ENCODE peak calls at places on chromosomes 5 and 9, in six cellular contexts. One of them, this sample, is unnamed.

GRCh38 chr9:94126844-94127243 is 42.6 kb downstream of the PTPDC1 start:
- DNase-seq in IMR-90: no peak
- DNase-seq in lung: no peak
- DNase-seq in gastrocnemius medialis: no peak
- DNase-seq in tibial artery: no peak
- DNase-seq in mammary epithelial cell: no peak
- DNase-seq in this sample: no peak

GRCh38 chr5:11258001-11258400 is 497.0 kb upstream of the DAP start:
- DNase-seq in IMR-90: no peak
- DNase-seq in lung: no peak
- DNase-seq in gastrocnemius medialis: no peak
- DNase-seq in tibial artery: no peak
- DNase-seq in mammary epithelial cell: no peak
- DNase-seq in this sample: no peak

GRCh38 chr5:122162100-122162499 is 32.8 kb downstream of the ZNF474 start:
- DNase-seq in IMR-90: peak; percentile 47
- DNase-seq in lung: no peak
- DNase-seq in gastrocnemius medialis: no peak
- DNase-seq in tibial artery: no peak
- DNase-seq in mammary epithelial cell: no peak
- DNase-seq in this sample: no peak

GRCh38 chr9:8576741-8577140 is 777.2 kb upstream of the DMAC1 start:
- DNase-seq in IMR-90: no peak
- DNase-seq in lung: no peak
- DNase-seq in gastrocnemius medialis: no peak
- DNase-seq in tibial artery: no peak
- DNase-seq in mammary epithelial cell: no peak
- DNase-seq in this sample: no peak

GRCh38 chr5:5522336-5522735 is 99.9 kb downstream of the ICE1 start:
- DNase-seq in IMR-90: no peak
- DNase-seq in lung: no peak
- DNase-seq in gastrocnemius medialis: no peak
- DNase-seq in tibial artery: no peak
- DNase-seq in mammary epithelial cell: no peak
- DNase-seq in this sample: no peak

GRCh38 chr5:44506561-44506960 is 117.3 kb upstream of the FGF10 start:
- DNase-seq in IMR-90: no peak
- DNase-seq in lung: no peak
- DNase-seq in gastrocnemius medialis: no peak
- DNase-seq in tibial artery: no peak
- DNase-seq in mammary epithelial cell: no peak
- DNase-seq in this sample: no peak

GRCh38 chr9:124284940-124285441 is 27.2 kb downstream of the NEK6 start:
- DNase-seq in IMR-90: peak; percentile 50
- DNase-seq in lung: no peak
- DNase-seq in gastrocnemius medialis: peak; percentile 35
- DNase-seq in tibial artery: peak; percentile 90
- DNase-seq in mammary epithelial cell: no peak
- DNase-seq in this sample: no peak

GRCh38 chr5:7742241-7742656 is 108.7 kb downstream of the CFAP90 start:
- DNase-seq in IMR-90: no peak
- DNase-seq in lung: no peak
- DNase-seq in gastrocnemius medialis: no peak
- DNase-seq in tibial artery: no peak
- DNase-seq in mammary epithelial cell: peak; percentile 69
- DNase-seq in this sample: no peak

GRCh38 chr5:179870952-179871351 is 12.3 kb upstream of the MRNIP start:
- DNase-seq in IMR-90: no peak
- DNase-seq in lung: no peak
- DNase-seq in gastrocnemius medialis: no peak
- DNase-seq in tibial artery: no peak
- DNase-seq in mammary epithelial cell: no peak
- DNase-seq in this sample: no peak

GRCh38 chr9:132857601-132858342 is 20.3 kb downstream of the AK8 start:
- DNase-seq in IMR-90: peak; percentile 31
- DNase-seq in lung: no peak
- DNase-seq in gastrocnemius medialis: no peak
- DNase-seq in tibial artery: no peak
- DNase-seq in mammary epithelial cell: no peak
- DNase-seq in this sample: no peak

GRCh38 chr5:15932066-15932465 is 247.5 kb downstream of the MARCHF11 start:
- DNase-seq in IMR-90: no peak
- DNase-seq in lung: no peak
- DNase-seq in gastrocnemius medialis: no peak
- DNase-seq in tibial artery: no peak
- DNase-seq in mammary epithelial cell: no peak
- DNase-seq in this sample: no peak

GRCh38 chr9:89025538-89025937 is 34.3 kb downstream of the S1PR3 start:
- DNase-seq in IMR-90: no peak
- DNase-seq in lung: no peak
- DNase-seq in gastrocnemius medialis: no peak
- DNase-seq in tibial artery: no peak
- DNase-seq in mammary epithelial cell: no peak
- DNase-seq in this sample: no peak

GRCh38 chr5:171681667-171682066 is 104.0 kb upstream of the SMIM23 start:
- DNase-seq in IMR-90: peak; percentile 26
- DNase-seq in lung: no peak
- DNase-seq in gastrocnemius medialis: no peak
- DNase-seq in tibial artery: no peak
- DNase-seq in mammary epithelial cell: peak; percentile 29
- DNase-seq in this sample: no peak

GRCh38 chr9:7656648-7657047 is 142.9 kb downstream of the DMAC1 start:
- DNase-seq in IMR-90: peak; percentile 3
- DNase-seq in lung: no peak
- DNase-seq in gastrocnemius medialis: no peak
- DNase-seq in tibial artery: no peak
- DNase-seq in mammary epithelial cell: peak; percentile 12
- DNase-seq in this sample: no peak

GRCh38 chr9:36793277-36793676 is 220.6 kb downstream of the MELK start:
- DNase-seq in IMR-90: no peak
- DNase-seq in lung: no peak
- DNase-seq in gastrocnemius medialis: no peak
- DNase-seq in tibial artery: no peak
- DNase-seq in mammary epithelial cell: no peak
- DNase-seq in this sample: no peak

GRCh38 chr5:156147251-156147947 is 179.6 kb upstream of the SGCD start:
- DNase-seq in IMR-90: peak; percentile 87
- DNase-seq in lung: no peak
- DNase-seq in gastrocnemius medialis: no peak
- DNase-seq in tibial artery: no peak
- DNase-seq in mammary epithelial cell: no peak
- DNase-seq in this sample: no peak

GRCh38 chr5:72166070-72166979 is 59.0 kb downstream of the MAP1B start:
- DNase-seq in IMR-90: peak; percentile 51
- DNase-seq in lung: no peak
- DNase-seq in gastrocnemius medialis: no peak
- DNase-seq in tibial artery: no peak
- DNase-seq in mammary epithelial cell: peak; percentile 83
- DNase-seq in this sample: no peak

GRCh38 chr9:37911271-37911681 is 7.3 kb upstream of the SLC25A51 start:
- DNase-seq in IMR-90: peak; percentile 41
- DNase-seq in lung: no peak
- DNase-seq in gastrocnemius medialis: no peak
- DNase-seq in tibial artery: peak; percentile 33
- DNase-seq in mammary epithelial cell: no peak
- DNase-seq in this sample: no peak

GRCh38 chr5:130168211-130168610 is 263.9 kb downstream of the CHSY3 start:
- DNase-seq in IMR-90: no peak
- DNase-seq in lung: no peak
- DNase-seq in gastrocnemius medialis: no peak
- DNase-seq in tibial artery: no peak
- DNase-seq in mammary epithelial cell: no peak
- DNase-seq in this sample: no peak

GRCh38 chr5:76319673-76320072 is 83.4 kb upstream of the IQGAP2 start:
- DNase-seq in IMR-90: no peak
- DNase-seq in lung: no peak
- DNase-seq in gastrocnemius medialis: no peak
- DNase-seq in tibial artery: no peak
- DNase-seq in mammary epithelial cell: no peak
- DNase-seq in this sample: no peak

GRCh38 chr5:62720036-62720441 is 141.4 kb downstream of the LRRC70 start:
- DNase-seq in IMR-90: peak; percentile 21
- DNase-seq in lung: peak; percentile 41
- DNase-seq in gastrocnemius medialis: no peak
- DNase-seq in tibial artery: no peak
- DNase-seq in mammary epithelial cell: peak; percentile 45
- DNase-seq in this sample: no peak

GRCh38 chr9:93112864-93113389 is 16.9 kb downstream of the CARD19 start:
- DNase-seq in IMR-90: no peak
- DNase-seq in lung: no peak
- DNase-seq in gastrocnemius medialis: peak; percentile 11
- DNase-seq in tibial artery: peak; percentile 64
- DNase-seq in mammary epithelial cell: no peak
- DNase-seq in this sample: no peak

GRCh38 chr9:93112116-93112863 is 16.3 kb downstream of the CARD19 start:
- DNase-seq in IMR-90: no peak
- DNase-seq in lung: no peak
- DNase-seq in gastrocnemius medialis: peak; percentile 10
- DNase-seq in tibial artery: peak; percentile 65
- DNase-seq in mammary epithelial cell: no peak
- DNase-seq in this sample: no peak

GRCh38 chr9:93110400-93110855 is 14.4 kb downstream of the CARD19 start:
- DNase-seq in IMR-90: no peak
- DNase-seq in lung: no peak
- DNase-seq in gastrocnemius medialis: peak; percentile 14
- DNase-seq in tibial artery: peak; percentile 62
- DNase-seq in mammary epithelial cell: no peak
- DNase-seq in this sample: no peak

GRCh38 chr9:93111001-93111370 is 15.0 kb downstream of the CARD19 start:
- DNase-seq in IMR-90: no peak
- DNase-seq in lung: no peak
- DNase-seq in gastrocnemius medialis: no peak
- DNase-seq in tibial artery: peak; percentile 65
- DNase-seq in mammary epithelial cell: no peak
- DNase-seq in this sample: no peak

GRCh38 chr9:93111371-93112115 is 15.5 kb downstream of the CARD19 start:
- DNase-seq in IMR-90: peak; percentile 48
- DNase-seq in lung: no peak
- DNase-seq in gastrocnemius medialis: peak; percentile 8
- DNase-seq in tibial artery: peak; percentile 60
- DNase-seq in mammary epithelial cell: peak; percentile 92
- DNase-seq in this sample: no peak
- H3K27ac ChIP-seq in IMR-90: no peak overlapping the region
- H3K27ac ChIP-seq in lung: peak overlapping the region; percentile 1
- H3K27ac ChIP-seq in gastrocnemius medialis: no peak overlapping the region
- H3K27ac ChIP-seq in tibial artery: no peak overlapping the region
- H3K27ac ChIP-seq in mammary epithelial cell: no peak overlapping the region
- H3K27ac ChIP-seq in this sample: no peak overlapping the region

GRCh38 chr9:128099932-128100491 is 27.5 kb downstream of the PTGES2 start:
- DNase-seq in IMR-90: no peak
- DNase-seq in lung: no peak
- DNase-seq in gastrocnemius medialis: no peak
- DNase-seq in tibial artery: no peak
- DNase-seq in mammary epithelial cell: no peak
- DNase-seq in this sample: no peak

GRCh38 chr9:128101690-128102089 is 25.8 kb downstream of the PTGES2 start:
- DNase-seq in IMR-90: no peak
- DNase-seq in lung: no peak
- DNase-seq in gastrocnemius medialis: peak; percentile 87
- DNase-seq in tibial artery: no peak
- DNase-seq in mammary epithelial cell: no peak
- DNase-seq in this sample: no peak

GRCh38 chr9:128102196-128102595 is 25.3 kb downstream of the PTGES2 start:
- DNase-seq in IMR-90: no peak
- DNase-seq in lung: no peak
- DNase-seq in gastrocnemius medialis: peak; percentile 71
- DNase-seq in tibial artery: no peak
- DNase-seq in mammary epithelial cell: no peak
- DNase-seq in this sample: no peak

GRCh38 chr9:128100581-128100980 is 26.9 kb downstream of the PTGES2 start:
- DNase-seq in IMR-90: no peak
- DNase-seq in lung: no peak
- DNase-seq in gastrocnemius medialis: no peak
- DNase-seq in tibial artery: no peak
- DNase-seq in mammary epithelial cell: no peak
- DNase-seq in this sample: no peak

GRCh38 chr9:128101231-128101641 is 26.3 kb downstream of the PTGES2 start:
- DNase-seq in IMR-90: no peak
- DNase-seq in lung: no peak
- DNase-seq in gastrocnemius medialis: peak; percentile 42
- DNase-seq in tibial artery: no peak
- DNase-seq in mammary epithelial cell: no peak
- DNase-seq in this sample: no peak
- H3K4me1 ChIP-seq in IMR-90: peaks cover 25% of the 10 kb centered on the region
- H3K4me1 ChIP-seq in lung: peaks cover 14% of the 10 kb centered on the region
- H3K4me1 ChIP-seq in gastrocnemius medialis: peaks cover 74% of the 10 kb centered on the region
- H3K4me1 ChIP-seq in tibial artery: peaks cover 41% of the 10 kb centered on the region
- H3K4me1 ChIP-seq in mammary epithelial cell: peaks cover 26% of the 10 kb centered on the region
- H3K4me1 ChIP-seq in this sample: peaks cover 43% of the 10 kb centered on the region

DNA sequence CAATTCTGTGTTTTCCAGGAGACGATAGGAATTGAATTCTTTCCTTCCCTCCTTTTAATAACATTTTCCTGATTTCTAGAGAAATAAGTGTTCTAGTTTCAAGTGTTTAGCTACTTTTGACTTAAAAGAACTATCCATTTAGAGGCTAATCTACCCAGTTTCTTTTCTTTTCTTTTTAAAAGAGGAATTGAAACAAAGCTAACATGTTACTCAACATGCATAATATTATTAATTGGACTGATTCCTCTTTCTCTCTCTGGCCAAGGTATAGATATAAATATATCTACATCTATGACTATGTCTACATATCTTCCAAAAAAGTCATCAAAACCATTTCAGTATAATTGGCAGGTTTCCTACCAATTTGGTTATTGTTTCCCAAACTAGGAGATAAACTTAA is 309.8 kb downstream of the TRPM3 start:
- DNase-seq in IMR-90: no peak
- DNase-seq in lung: no peak
- DNase-seq in gastrocnemius medialis: no peak
- DNase-seq in tibial artery: no peak
- DNase-seq in mammary epithelial cell: no peak
- DNase-seq in this sample: no peak
- H3K27ac ChIP-seq in IMR-90: no peak overlapping the region
- H3K27ac ChIP-seq in lung: no peak overlapping the region
- H3K27ac ChIP-seq in gastrocnemius medialis: no peak overlapping the region
- H3K27ac ChIP-seq in tibial artery: no peak overlapping the region
- H3K27ac ChIP-seq in mammary epithelial cell: no peak overlapping the region
- H3K27ac ChIP-seq in this sample: no peak overlapping the region

GRCh38 chr9:121744687-121745395 is 93.4 kb downstream of the DAB2IP start:
- DNase-seq in IMR-90: peak; percentile 73
- DNase-seq in lung: no peak
- DNase-seq in gastrocnemius medialis: no peak
- DNase-seq in tibial artery: no peak
- DNase-seq in mammary epithelial cell: peak; percentile 57
- DNase-seq in this sample: no peak

GRCh38 chr9:121745396-121745695 is 93.9 kb downstream of the DAB2IP start:
- DNase-seq in IMR-90: no peak
- DNase-seq in lung: no peak
- DNase-seq in gastrocnemius medialis: no peak
- DNase-seq in tibial artery: no peak
- DNase-seq in mammary epithelial cell: no peak
- DNase-seq in this sample: no peak

GRCh38 chr9:121744002-121744686 is 92.7 kb downstream of the DAB2IP start:
- DNase-seq in IMR-90: peak; percentile 43
- DNase-seq in lung: no peak
- DNase-seq in gastrocnemius medialis: peak; percentile 79
- DNase-seq in tibial artery: peak; percentile 90
- DNase-seq in mammary epithelial cell: peak; percentile 53
- DNase-seq in this sample: peak; percentile 14

GRCh38 chr9:121748080-121748479 is 96.6 kb downstream of the DAB2IP start:
- DNase-seq in IMR-90: peak; percentile 37
- DNase-seq in lung: no peak
- DNase-seq in gastrocnemius medialis: no peak
- DNase-seq in tibial artery: no peak
- DNase-seq in mammary epithelial cell: peak; percentile 24
- DNase-seq in this sample: peak; percentile 4

GRCh38 chr9:121746411-121746810 is 95.0 kb downstream of the DAB2IP start:
- DNase-seq in IMR-90: no peak
- DNase-seq in lung: no peak
- DNase-seq in gastrocnemius medialis: no peak
- DNase-seq in tibial artery: no peak
- DNase-seq in mammary epithelial cell: no peak
- DNase-seq in this sample: no peak
- H3K4me1 ChIP-seq in IMR-90: peaks cover 34% of the 10 kb centered on the region
- H3K4me1 ChIP-seq in lung: peaks cover 15% of the 10 kb centered on the region
- H3K4me1 ChIP-seq in gastrocnemius medialis: peaks cover 84% of the 10 kb centered on the region
- H3K4me1 ChIP-seq in tibial artery: peaks cover 88% of the 10 kb centered on the region
- H3K4me1 ChIP-seq in mammary epithelial cell: peaks cover 77% of the 10 kb centered on the region
- H3K4me1 ChIP-seq in this sample: no peaks in the 10 kb centered on the region